ENCODE peak calls at places on chromosome 12, in five cellular contexts. O is left kidney; X is NCI-H1092 treated with DMSO at 0.1 percent for 48 hours; D is CD4-positive, alpha-beta T cell; P is H9. Y is an unnamed sample.

GRCh38 chr12:72189266-72189665 is 82.9 kb upstream of the TRHDE start:
- DNase-seq in O (no peak), X (no peak), D (no peak), P (no peak), Y (no peak)

GRCh38 chr12:53795927-53796326 is 44.1 kb upstream of the CISTR start:
- DNase-seq in O (no peak), X (no peak), D (no peak), P (no peak), Y (no peak)

GRCh38 chr12:94589591-94590001 is 60.8 kb downstream of the TMCC3 start:
- DNase-seq in O (no peak), X (no peak), D (no peak), P (no peak), Y (no peak)

GRCh38 chr12:6336859-6337744 is 4.8 kb downstream of the TNFRSF1A start:
- DNase-seq in O (no peak), X (no peak), D (peak; percentile 56), P (no peak), Y (no peak)

GRCh38 chr12:18798445-18799139 is 60.7 kb downstream of the CAPZA3 start:
- DNase-seq in O (no peak), X (no peak), D (no peak), P (no peak), Y (no peak)

GRCh38 chr12:111034911-111035577 is 114.7 kb upstream of the MYL2 start:
- DNase-seq in O (peak; percentile 84), X (no peak), D (no peak), P (peak; percentile 73), Y (no peak)

GRCh38 chr12:71661977-71662522 is 1.6 kb downstream of the ZFC3H1 start:
- DNase-seq in O (peak; percentile 10), X (no peak), D (no peak), P (no peak), Y (no peak)

GRCh38 chr12:84697141-84697540 is 215.5 kb downstream of the SLC6A15 start:
- DNase-seq in O (no peak), X (no peak), D (no peak), P (no peak), Y (no peak)

GRCh38 chr12:119262388-119262787 is 72.1 kb upstream of the CCDC60 start:
- DNase-seq in O (no peak), X (no peak), D (no peak), P (no peak), Y (no peak)

GRCh38 chr12:4107436-4107878 is 166.1 kb upstream of the CCND2 start:
- DNase-seq in O (peak; percentile 67), X (no peak), D (peak; percentile 63), P (peak; percentile 78), Y (peak; percentile 16)

GRCh38 chr12:31832740-31833540 is 104.1 kb upstream of the AMN1 start:
- DNase-seq in O (no peak), X (no peak), D (peak; percentile 17), P (no peak), Y (no peak)

GRCh38 chr12:93960521-93960920 is 187.9 kb upstream of the PLXNC1 start:
- DNase-seq in O (no peak), X (no peak), D (no peak), P (no peak), Y (no peak)

GRCh38 chr12:130161261-130162231 is 718 bp upstream of the FZD10 start:
- DNase-seq in O (peak; percentile 85), X (no peak), D (no peak), P (peak; percentile 89), Y (peak; percentile 54)

GRCh38 chr12:4152145-4152795 is 121.3 kb upstream of the CCND2 start:
- DNase-seq in O (no peak), X (no peak), D (no peak), P (no peak), Y (no peak)

GRCh38 chr12:76495556-76495955 is 64.0 kb downstream of the OSBPL8 start:
- DNase-seq in O (no peak), X (no peak), D (no peak), P (no peak), Y (no peak)

GRCh38 chr12:15776532-15776931 is 12.7 kb downstream of the EPS8 start:
- DNase-seq in O (no peak), X (no peak), D (no peak), P (no peak), Y (no peak)

GRCh38 chr12:93145086-93145485 is 216.0 kb upstream of the EEA1 start:
- DNase-seq in O (peak; percentile 36), X (peak; percentile 77), D (no peak), P (no peak), Y (no peak)

GRCh38 chr12:44334347-44334746 is 498.5 kb downstream of the TMEM117 start:
- DNase-seq in O (no peak), X (no peak), D (no peak), P (no peak), Y (no peak)

GRCh38 chr12:30286345-30286926 is 409.2 kb downstream of the IPO8 start:
- DNase-seq in O (peak; percentile 47), X (peak; percentile 25), D (no peak), P (no peak), Y (no peak)

GRCh38 chr12:40224439-40225291 is at the start of gene LRRK2:
- DNase-seq in O (peak; percentile 89), X (no peak), D (peak; percentile 10), P (peak; percentile 62), Y (peak; percentile 15)

GRCh38 chr12:56687225-56688128 is 607 bp downstream of the PTGES3 start:
- DNase-seq in O (peak; percentile 67), X (peak; percentile 58), D (peak; percentile 55), P (peak; percentile 28), Y (peak; percentile 66)

GRCh38 chr12:130350715-130351114 is 13.0 kb downstream of the PIWIL1 start:
- DNase-seq in O (no peak), X (no peak), D (no peak), P (no peak), Y (no peak)

GRCh38 chr12:65970821-65971220 is 146.5 kb downstream of the HMGA2 start:
- DNase-seq in O (no peak), X (no peak), D (no peak), P (no peak), Y (no peak)

GRCh38 chr12:131773582-131774221 is 54.5 kb upstream of the MMP17 start:
- DNase-seq in O (no peak), X (peak; percentile 50), D (peak; percentile 17), P (peak; percentile 81), Y (no peak)

GRCh38 chr12:103742349-103742784 is 98.7 kb downstream of the NT5DC3 start:
- DNase-seq in O (peak; percentile 5), X (peak; percentile 84), D (no peak), P (no peak), Y (peak; percentile 82)

GRCh38 chr12:129193263-129193871 is 340.1 kb downstream of the GLT1D1 start:
- DNase-seq in O (no peak), X (no peak), D (no peak), P (peak; percentile 58), Y (peak; percentile 9)

GRCh38 chr12:75870878-75871277 is 160.7 kb downstream of the PHLDA1 start:
- DNase-seq in O (no peak), X (no peak), D (no peak), P (no peak), Y (no peak)

GRCh38 chr12:57236224-57236924 is 6.9 kb downstream of the SHMT2 start:
- DNase-seq in O (peak; percentile 69), X (no peak), D (no peak), P (peak; percentile 78), Y (no peak)

GRCh38 chr12:105357162-105357691 is 26.7 kb downstream of the C12orf75 start:
- DNase-seq in O (no peak), X (no peak), D (no peak), P (no peak), Y (no peak)

GRCh38 chr12:49821375-49822287 is 6.6 kb downstream of the NCKAP5L start:
- DNase-seq in O (no peak), X (no peak), D (no peak), P (no peak), Y (no peak)

GRCh38 chr12:88844426-88844825 is 264.2 kb upstream of the KITLG start:
- DNase-seq in O (no peak), X (no peak), D (no peak), P (peak; percentile 41), Y (no peak)

GRCh38 chr12:55619352-55620138 is 17.1 kb upstream of the OR10P1 start:
- DNase-seq in O (peak; percentile 96), X (peak; percentile 9), D (peak; percentile 12), P (peak; percentile 65), Y (peak; percentile 72)

GRCh38 chr12:96776908-96777307 is 130.1 kb upstream of the NEDD1 start:
- DNase-seq in O (no peak), X (no peak), D (no peak), P (no peak), Y (no peak)

GRCh38 chr12:32603858-32604257 is 75.2 kb upstream of the DNM1L start:
- DNase-seq in O (no peak), X (no peak), D (no peak), P (no peak), Y (no peak)

GRCh38 chr12:74111688-74112360 is 425.8 kb upstream of the ATXN7L3B start:
- DNase-seq in O (peak; percentile 64), X (no peak), D (no peak), P (peak; percentile 81), Y (peak; percentile 15)

GRCh38 chr12:55970775-55971174 is 3.1 kb upstream of the RAB5B start:
- DNase-seq in O (no peak), X (no peak), D (no peak), P (no peak), Y (no peak)

GRCh38 chr12:68317047-68317667 is 15.0 kb downstream of the MDM1 start:
- DNase-seq in O (peak; percentile 66), X (peak; percentile 20), D (peak; percentile 19), P (no peak), Y (peak; percentile 43)

GRCh38 chr12:11896530-11896929 is 174.2 kb upstream of the BCL2L14 start:
- DNase-seq in O (no peak), X (peak; percentile 44), D (no peak), P (no peak), Y (no peak)

GRCh38 chr12:19288603-19289244 is 150.6 kb upstream of the AEBP2 start:
- DNase-seq in O (peak; percentile 40), X (peak; percentile 31), D (no peak), P (no peak), Y (peak; percentile 38)

GRCh38 chr12:61538951-61539350 is 721.3 kb upstream of the USP15 start:
- DNase-seq in O (peak; percentile 14), X (no peak), D (no peak), P (no peak), Y (no peak)

Y was measured in NCI-H146.